ENCODE peak calls at places on chromosomes 16 and 17, in seven cellular contexts. V is neuronal stem cell, G is mesenchymal stem cell, Q is H9, Z is IMR-90, S is mesendoderm, U is H1. C is an unnamed sample.

GRCh38 chr17:40473573-40474365 is 27.7 kb downstream of the TNS4 start:
- DNase-seq in S (no peak), U (no peak), V (no peak), Q (no peak), Z (no peak), G (no peak), C (peak)

GRCh38 chr16:65463652-65464260 is 341.9 kb upstream of the CDH11 start:
- DNase-seq in U (no peak), V (no peak), Q (no peak), G (no peak), Z (no peak), S (no peak), C (no peak)

GRCh38 chr16:51409001-51409675 is 258.1 kb upstream of the SALL1 start:
- DNase-seq in G (peak), V (no peak), Q (no peak), Z (peak), S (no peak), U (no peak), C (no peak)

GRCh38 chr17:1147664-1148063 is 32.1 kb downstream of the ABR start:
- DNase-seq in Q (peak), U (peak), G (peak), S (peak), V (peak), Z (peak), C (no peak)

GRCh38 chr17:70875729-70876344 is 706.5 kb downstream of the KCNJ2 start:
- DNase-seq in Q (no peak), S (peak), U (no peak), G (no peak), Z (no peak), V (no peak), C (no peak)

GRCh38 chr17:69246202-69246601 is 17.6 kb upstream of the ABCA10 start:
- DNase-seq in V (no peak), Z (no peak), U (no peak), G (no peak), S (no peak), Q (no peak), C (no peak)

GRCh38 chr16:80627108-80627507 is 86.3 kb downstream of the DYNLRB2 start:
- DNase-seq in Z (no peak), G (no peak), Q (no peak), S (no peak), V (no peak), U (no peak), C (no peak)

GRCh38 chr16:27437946-27438345 is 36.0 kb downstream of the IL21R start:
- DNase-seq in V (no peak), Z (no peak), U (peak), G (no peak), S (no peak), Q (no peak), C (no peak)

GRCh38 chr17:19023209-19023999 is 18.8 kb upstream of the FAM83G start:
- DNase-seq in V (no peak), Z (no peak), Q (no peak), S (no peak), G (no peak), U (no peak), C (no peak)

GRCh38 chr16:17327671-17328335 is 143.0 kb downstream of the XYLT1 start:
- DNase-seq in Q (no peak), G (no peak), Z (peak), S (no peak), U (no peak), V (no peak), C (peak)

GRCh38 chr16:85557083-85557975 is 55.8 kb upstream of the GSE1 start:
- DNase-seq in G (peak), V (no peak), U (peak), Q (no peak), S (no peak), Z (no peak), C (peak)

GRCh38 chr16:79098897-79099296 is 501.6 kb downstream of the MAF start:
- DNase-seq in S (no peak), Z (no peak), U (no peak), Q (no peak), V (no peak), G (no peak), C (no peak)

GRCh38 chr16:12291989-12292759 is 315.6 kb downstream of the SNX29 start:
- DNase-seq in G (no peak), U (no peak), Z (no peak), Q (no peak), V (no peak), S (no peak), C (no peak)

GRCh38 chr16:56041556-56042140 is 149.6 kb upstream of the GNAO1 start:
- DNase-seq in Q (peak), G (no peak), S (peak), V (peak), U (peak), Z (no peak), C (peak)

GRCh38 chr16:81095653-81095952 is 592 bp downstream of the GCSH start:
- DNase-seq in U (no peak), Q (no peak), G (no peak), Z (no peak), S (no peak), V (no peak), C (no peak)

GRCh38 chr16:81600275-81600674 is 155.7 kb downstream of the CMIP start:
- DNase-seq in Z (peak), V (peak), G (peak), Q (no peak), U (no peak), S (peak), C (peak)

DNA sequence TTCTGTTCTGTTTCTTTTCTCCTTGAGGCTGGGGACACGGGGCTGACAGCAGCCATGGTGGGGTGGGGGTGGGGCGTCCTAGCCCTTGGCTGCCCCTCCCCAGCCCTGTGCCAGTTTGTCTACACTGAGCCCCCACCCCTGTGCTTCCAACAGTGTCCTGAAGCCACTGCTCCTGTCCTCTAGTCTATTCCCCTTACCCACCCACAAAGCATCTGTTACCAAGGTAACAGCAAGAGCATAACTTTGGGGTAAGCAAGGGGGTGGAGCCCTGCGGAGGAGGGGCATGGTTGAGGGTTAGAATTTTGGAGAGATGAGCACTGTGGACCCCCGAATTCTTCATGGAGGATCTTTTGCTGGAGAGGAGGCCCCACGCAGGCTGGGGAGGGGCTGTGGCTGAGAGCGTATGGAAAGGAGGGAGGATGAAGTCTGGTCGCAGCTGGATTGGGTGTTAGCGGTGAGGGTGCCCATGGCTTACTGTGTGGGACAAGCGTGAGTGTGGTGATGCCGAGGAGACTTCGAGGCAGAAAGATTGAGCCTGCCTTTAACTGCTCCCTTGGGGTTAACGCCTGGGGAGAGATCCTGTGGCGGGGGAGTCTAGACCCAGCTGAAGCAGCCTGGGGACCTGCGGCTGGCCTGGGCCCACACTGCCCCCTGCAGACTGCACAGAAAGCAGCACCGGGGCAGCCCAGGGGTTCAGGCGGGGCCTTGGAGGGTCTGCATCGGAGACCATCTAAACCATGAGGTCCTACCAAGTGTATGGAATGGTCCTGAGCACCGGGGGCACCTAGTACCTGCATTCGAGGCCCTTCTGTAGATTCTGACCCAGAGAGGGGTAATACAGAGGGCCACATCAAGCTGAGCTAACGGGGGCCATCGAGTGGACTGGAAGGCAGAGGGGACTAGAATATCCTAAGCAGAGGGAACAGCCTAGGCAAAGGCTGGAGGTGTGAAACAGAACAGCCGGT is 6.1 kb upstream of the STAC2 start:
- DNase-seq in U (peak), V (no peak), S (peak), Z (peak), G (peak), Q (peak), C (peak)
- H4K8ac ChIP-seq in U (no peak), V (peak), S (no peak), Z (no peak), G (no peak), Q (no peak), C (no peak)

GRCh38 chr17:81116704-81117103 is 48.6 kb upstream of the PVALEF start:
- DNase-seq in G (no peak), V (no peak), Q (no peak), S (no peak), U (no peak), Z (no peak), C (no peak)
- H2BK120ac ChIP-seq in G (no peak), V (no peak), Q (no peak), S (no peak), U (no peak), Z (no peak), C (no peak)

GRCh38 chr16:89113152-89113547 is 19.5 kb downstream of the ACSF3 start:
- DNase-seq in V (no peak), Z (no peak), S (no peak), U (no peak), Q (no peak), G (no peak), C (no peak)

GRCh38 chr16:89113661-89114060 is 20.0 kb downstream of the ACSF3 start:
- DNase-seq in Z (no peak), V (no peak), G (no peak), S (no peak), Q (no peak), U (no peak), C (no peak)

GRCh38 chr16:89112377-89113151 is 18.9 kb downstream of the ACSF3 start:
- DNase-seq in S (no peak), V (no peak), Z (no peak), U (no peak), Q (no peak), G (no peak), C (no peak)

GRCh38 chr16:89115216-89115949 is 21.7 kb downstream of the ACSF3 start:
- DNase-seq in U (no peak), S (no peak), V (no peak), G (no peak), Z (no peak), Q (no peak), C (peak)

DNA sequence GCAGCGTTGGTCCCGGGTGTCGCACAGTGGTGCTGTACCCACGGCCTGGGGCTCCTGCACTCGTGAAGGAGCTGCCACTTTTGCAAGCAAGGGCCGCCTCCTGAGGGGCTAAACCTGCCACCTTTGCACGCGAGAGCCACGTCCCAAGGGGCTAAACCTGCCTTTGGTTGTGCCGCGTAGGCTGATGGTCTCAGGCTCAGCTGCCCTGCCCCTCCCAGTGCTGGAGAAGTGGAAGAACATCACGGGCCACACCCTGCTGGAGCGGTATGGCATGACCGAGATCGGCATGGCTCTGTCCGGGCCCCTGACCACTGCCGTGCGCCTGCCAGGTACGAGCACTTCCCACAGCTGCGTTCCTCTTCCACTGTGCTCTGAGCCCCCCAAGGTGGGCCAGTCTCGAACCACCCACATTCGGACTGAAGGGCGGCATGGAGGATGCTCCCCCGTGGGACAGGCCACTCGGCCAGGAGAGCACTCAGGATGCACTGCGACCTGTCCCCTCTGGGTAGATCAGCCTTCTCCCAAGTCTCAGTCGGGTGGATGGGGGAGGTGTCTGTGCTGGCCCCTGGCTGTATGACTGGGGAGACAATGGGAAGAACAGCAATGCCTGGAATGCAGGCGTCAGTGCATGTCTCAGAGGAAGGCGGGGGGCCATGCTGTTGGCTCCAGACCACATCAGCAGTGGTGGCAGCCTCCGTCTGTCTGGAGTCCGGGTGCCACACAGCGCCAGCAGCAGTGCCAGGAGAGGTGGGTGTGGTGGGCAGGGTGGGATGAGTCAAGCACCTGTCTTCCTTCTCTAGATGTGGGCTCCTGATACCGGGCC is 20.7 kb downstream of the ACSF3 start:
- DNase-seq in S (peak), U (no peak), G (no peak), V (peak), Z (no peak), Q (peak), C (no peak)
- H4K8ac ChIP-seq in S (no peak), U (peak), G (no peak), V (peak), Z (no peak), Q (no peak), C (peak)

GRCh38 chr17:12857592-12857991 is 68.3 kb downstream of the ARHGAP44 start:
- DNase-seq in G (no peak), V (no peak), Z (no peak), S (no peak), Q (no peak), U (no peak), C (no peak)

GRCh38 chr17:12853921-12854320 is 64.6 kb downstream of the ARHGAP44 start:
- DNase-seq in G (no peak), U (no peak), Z (no peak), S (peak), Q (peak), V (no peak), C (no peak)

GRCh38 chr17:12856451-12856850 is 67.2 kb downstream of the ARHGAP44 start:
- DNase-seq in V (no peak), G (no peak), U (no peak), Z (no peak), Q (no peak), S (no peak), C (peak)

GRCh38 chr17:12859520-12859919 is 70.2 kb downstream of the ARHGAP44 start:
- DNase-seq in G (no peak), Q (no peak), U (no peak), Z (peak), V (no peak), S (no peak), C (no peak)
- H2BK120ac ChIP-seq in G (no peak), Q (no peak), U (no peak), Z (no peak), V (no peak), S (no peak), C (no peak)

GRCh38 chr16:48462146-48462740 is 77.0 kb upstream of the SIAH1 start:
- DNase-seq in V (no peak), U (no peak), Z (no peak), S (no peak), Q (no peak), G (no peak), C (peak)
- H4K8ac ChIP-seq in V (peak), U (no peak), Z (no peak), S (no peak), Q (no peak), G (no peak), C (no peak)

DNA sequence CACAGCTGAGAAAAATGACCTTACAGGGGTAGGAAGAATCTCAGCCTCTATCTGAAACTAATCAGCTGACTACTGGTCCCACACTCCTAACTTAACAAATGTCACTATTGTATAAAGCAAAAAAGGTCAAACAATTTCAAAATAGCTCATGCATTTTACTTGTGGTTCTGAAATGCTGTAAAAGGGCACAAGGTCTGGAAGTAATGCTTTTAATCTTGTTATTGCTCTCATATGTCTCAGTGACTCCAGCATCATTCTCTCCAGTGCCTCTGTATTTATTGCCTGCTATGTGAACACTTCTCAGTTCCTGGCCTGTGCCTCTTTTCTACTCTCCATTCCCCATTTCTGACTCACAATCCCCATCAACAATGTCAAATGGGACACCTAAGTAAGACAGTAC is 937.7 kb downstream of the CDH11 start:
- DNase-seq in S (no peak), V (no peak), Z (no peak), G (peak), U (no peak), Q (no peak), C (no peak)
- H2BK120ac ChIP-seq in S (no peak), V (no peak), Z (no peak), G (no peak), U (no peak), Q (no peak), C (no peak)

GRCh38 chr16:89199241-89200123 is 855 bp downstream of the SLC22A31 start:
- DNase-seq in Z (no peak), V (no peak), G (no peak), U (no peak), Q (peak), S (no peak), C (no peak)
- H4K8ac ChIP-seq in Z (no peak), V (no peak), G (no peak), U (no peak), Q (no peak), S (no peak), C (no peak)

C was measured in trophoblast cell.